ENCODE peak calls at places on chromosomes 7 and 10, in eight cellular contexts. One of them, this sample, is unnamed.

GRCh38 chr7:2572101-2572842 is 13.5 kb downstream of the IQCE start:
- DNase-seq in AG08396: no peak
- DNase-seq in NCI-H2171: no peak
- DNase-seq in fibroblast of gingiva: no peak
- DNase-seq in AG09319: no peak
- DNase-seq in kidney epithelial cell: peak
- DNase-seq in SK-MEL-5: no peak
- DNase-seq in activated naive CD4-positive, alpha-beta T cell treated with anti-CD3 and anti-CD28 coated beads, Interleukin-2, amount 10 ng/mL, durations not matched to agents 7 days and 5 days: no peak
- DNase-seq in this sample: peak

GRCh38 chr7:19920200-19920599 is 146.8 kb upstream of the TMEM196 start:
- DNase-seq in AG08396: peak
- DNase-seq in NCI-H2171: no peak
- DNase-seq in fibroblast of gingiva: peak
- DNase-seq in AG09319: peak
- DNase-seq in kidney epithelial cell: no peak
- DNase-seq in SK-MEL-5: no peak
- DNase-seq in activated naive CD4-positive, alpha-beta T cell treated with anti-CD3 and anti-CD28 coated beads, Interleukin-2, amount 10 ng/mL, durations not matched to agents 7 days and 5 days: no peak
- DNase-seq in this sample: no peak

GRCh38 chr7:132112632-132113031 is 463.6 kb downstream of the PLXNA4 start:
- DNase-seq in AG08396: no peak
- DNase-seq in NCI-H2171: no peak
- DNase-seq in fibroblast of gingiva: no peak
- DNase-seq in AG09319: no peak
- DNase-seq in kidney epithelial cell: no peak
- DNase-seq in SK-MEL-5: no peak
- DNase-seq in activated naive CD4-positive, alpha-beta T cell treated with anti-CD3 and anti-CD28 coated beads, Interleukin-2, amount 10 ng/mL, durations not matched to agents 7 days and 5 days: no peak
- DNase-seq in this sample: no peak

GRCh38 chr10:34739915-34740314 is 75.2 kb downstream of the PARD3 start:
- DNase-seq in AG08396: peak
- DNase-seq in NCI-H2171: peak
- DNase-seq in fibroblast of gingiva: peak
- DNase-seq in AG09319: peak
- DNase-seq in kidney epithelial cell: peak
- DNase-seq in SK-MEL-5: no peak
- DNase-seq in activated naive CD4-positive, alpha-beta T cell treated with anti-CD3 and anti-CD28 coated beads, Interleukin-2, amount 10 ng/mL, durations not matched to agents 7 days and 5 days: no peak
- DNase-seq in this sample: no peak

GRCh38 chr10:14953452-14954000 is 370 bp downstream of the DCLRE1C start:
- DNase-seq in AG08396: peak
- DNase-seq in NCI-H2171: no peak
- DNase-seq in fibroblast of gingiva: peak
- DNase-seq in AG09319: peak
- DNase-seq in kidney epithelial cell: no peak
- DNase-seq in SK-MEL-5: peak
- DNase-seq in activated naive CD4-positive, alpha-beta T cell treated with anti-CD3 and anti-CD28 coated beads, Interleukin-2, amount 10 ng/mL, durations not matched to agents 7 days and 5 days: no peak
- DNase-seq in this sample: no peak

GRCh38 chr7:158814637-158815036 is 14.7 kb downstream of the ESYT2 start:
- DNase-seq in AG08396: no peak
- DNase-seq in NCI-H2171: no peak
- DNase-seq in fibroblast of gingiva: no peak
- DNase-seq in AG09319: no peak
- DNase-seq in kidney epithelial cell: no peak
- DNase-seq in SK-MEL-5: no peak
- DNase-seq in activated naive CD4-positive, alpha-beta T cell treated with anti-CD3 and anti-CD28 coated beads, Interleukin-2, amount 10 ng/mL, durations not matched to agents 7 days and 5 days: peak
- DNase-seq in this sample: peak

GRCh38 chr7:140326116-140326928 is 72.0 kb downstream of the SLC37A3 start:
- DNase-seq in AG08396: peak
- DNase-seq in NCI-H2171: no peak
- DNase-seq in fibroblast of gingiva: peak
- DNase-seq in AG09319: peak
- DNase-seq in kidney epithelial cell: peak
- DNase-seq in SK-MEL-5: peak
- DNase-seq in activated naive CD4-positive, alpha-beta T cell treated with anti-CD3 and anti-CD28 coated beads, Interleukin-2, amount 10 ng/mL, durations not matched to agents 7 days and 5 days: peak
- DNase-seq in this sample: peak

GRCh38 chr7:96118449-96119001 is 203.4 kb downstream of the SLC25A13 start:
- DNase-seq in AG08396: no peak
- DNase-seq in NCI-H2171: no peak
- DNase-seq in fibroblast of gingiva: no peak
- DNase-seq in AG09319: no peak
- DNase-seq in kidney epithelial cell: no peak
- DNase-seq in SK-MEL-5: no peak
- DNase-seq in activated naive CD4-positive, alpha-beta T cell treated with anti-CD3 and anti-CD28 coated beads, Interleukin-2, amount 10 ng/mL, durations not matched to agents 7 days and 5 days: no peak
- DNase-seq in this sample: no peak

GRCh38 chr10:126387931-126388911 is at the start of gene ADAM12:
- DNase-seq in AG08396: peak
- DNase-seq in NCI-H2171: no peak
- DNase-seq in fibroblast of gingiva: peak
- DNase-seq in AG09319: no peak
- DNase-seq in kidney epithelial cell: no peak
- DNase-seq in SK-MEL-5: no peak
- DNase-seq in activated naive CD4-positive, alpha-beta T cell treated with anti-CD3 and anti-CD28 coated beads, Interleukin-2, amount 10 ng/mL, durations not matched to agents 7 days and 5 days: no peak
- DNase-seq in this sample: peak

GRCh38 chr10:62264702-62265436 is 3.8 kb downstream of the RTKN2 start:
- DNase-seq in AG08396: peak
- DNase-seq in NCI-H2171: no peak
- DNase-seq in fibroblast of gingiva: peak
- DNase-seq in AG09319: peak
- DNase-seq in kidney epithelial cell: peak
- DNase-seq in SK-MEL-5: peak
- DNase-seq in activated naive CD4-positive, alpha-beta T cell treated with anti-CD3 and anti-CD28 coated beads, Interleukin-2, amount 10 ng/mL, durations not matched to agents 7 days and 5 days: no peak
- DNase-seq in this sample: no peak

GRCh38 chr10:117569610-117570395 is 27.3 kb downstream of the EMX2 start:
- DNase-seq in AG08396: no peak
- DNase-seq in NCI-H2171: no peak
- DNase-seq in fibroblast of gingiva: no peak
- DNase-seq in AG09319: no peak
- DNase-seq in kidney epithelial cell: no peak
- DNase-seq in SK-MEL-5: no peak
- DNase-seq in activated naive CD4-positive, alpha-beta T cell treated with anti-CD3 and anti-CD28 coated beads, Interleukin-2, amount 10 ng/mL, durations not matched to agents 7 days and 5 days: no peak
- DNase-seq in this sample: peak

GRCh38 chr10:63633677-63634487 is 112.7 kb downstream of the REEP3 start:
- DNase-seq in AG08396: peak
- DNase-seq in NCI-H2171: no peak
- DNase-seq in fibroblast of gingiva: peak
- DNase-seq in AG09319: no peak
- DNase-seq in kidney epithelial cell: peak
- DNase-seq in SK-MEL-5: peak
- DNase-seq in activated naive CD4-positive, alpha-beta T cell treated with anti-CD3 and anti-CD28 coated beads, Interleukin-2, amount 10 ng/mL, durations not matched to agents 7 days and 5 days: no peak
- DNase-seq in this sample: no peak

This sample was measured in activated effector memory CD4-positive, alpha-beta T cell treated with anti-CD3 and anti-CD28 coated beads, Interleukin-2, amount 50 U/mL, for 16 hours.